ENCODE peak calls at places on chromosomes 13 and 19, in five cellular contexts. U is AG10803, T is ovary, L is SK-N-SH, H is Karpas-422. S is an unnamed sample.

GRCh38 chr19:39997595-39998216 is 846 bp downstream of the ZNF546 start:
- DNase-seq in L (peak), H (no peak), T (no peak), U (peak), S (no peak)

GRCh38 chr13:91776650-91777193 is 378.3 kb downstream of the GPC5 start:
- DNase-seq in T (no peak), L (no peak), U (no peak), H (no peak), S (no peak)

GRCh38 chr19:55152017-55152416 is 3.0 kb upstream of the TNNT1 start:
- DNase-seq in L (no peak), U (no peak), T (no peak), H (peak), S (no peak)

GRCh38 chr13:37364024-37364423 is 234.5 kb downstream of the POSTN start:
- DNase-seq in L (no peak), H (no peak), T (no peak), U (peak), S (peak)

GRCh38 chr19:35318679-35319448 is 10.1 kb upstream of the CD22 start:
- DNase-seq in U (peak), T (peak), H (no peak), L (no peak), S (no peak)

GRCh38 chr13:41621716-41622508 is 164.6 kb downstream of the RGCC start:
- DNase-seq in H (no peak), T (no peak), L (no peak), U (peak), S (no peak)

GRCh38 chr19:2600914-2601870 is 101.3 kb downstream of the GNG7 start:
- DNase-seq in T (no peak), U (no peak), H (peak), L (no peak), S (no peak)

GRCh38 chr19:27716922-27717321 is 1496.0 kb downstream of the UQCRFS1 start:
- DNase-seq in L (no peak), U (no peak), H (no peak), T (no peak), S (no peak)

GRCh38 chr19:38081547-38082255 is 142.3 kb downstream of the DPF1 start:
- DNase-seq in T (no peak), H (no peak), L (no peak), U (no peak), S (no peak)

GRCh38 chr19:17450264-17451075 is 2.0 kb upstream of the TMEM221 start:
- DNase-seq in U (no peak), T (no peak), L (no peak), H (no peak), S (no peak)

GRCh38 chr13:33815011-33815550 is 2.9 kb upstream of the RFC3 start:
- DNase-seq in T (no peak), U (no peak), H (no peak), L (no peak), S (no peak)

GRCh38 chr13:60111726-60112125 is 52.0 kb downstream of the DIAPH3 start:
- DNase-seq in H (no peak), T (no peak), L (no peak), U (peak), S (no peak)

GRCh38 chr13:71876648-71877279 is 9.8 kb upstream of the DACH1 start:
- DNase-seq in L (no peak), T (no peak), H (no peak), U (no peak), S (no peak)

GRCh38 chr19:45370410-45371204 is at the start of gene ERCC2:
- DNase-seq in L (peak), U (peak), T (peak), H (peak), S (peak)

GRCh38 chr13:25352230-25352629 is 19.5 kb upstream of the ATP8A2 start:
- DNase-seq in T (no peak), H (no peak), U (no peak), L (peak), S (no peak)

GRCh38 chr13:51057931-51058330 is 53.1 kb downstream of the C13orf42 start:
- DNase-seq in T (no peak), L (no peak), U (no peak), H (no peak), S (no peak)

GRCh38 chr19:35029737-35030256 is 473 bp upstream of the SCN1B start:
- DNase-seq in T (no peak), L (peak), U (no peak), H (no peak), S (no peak)

GRCh38 chr19:41427647-41428480 is 690 bp upstream of the B3GNT8 start:
- DNase-seq in T (peak), L (peak), H (peak), U (peak), S (no peak)

GRCh38 chr13:93690139-93690538 is 463.5 kb downstream of the GPC6 start:
- DNase-seq in T (no peak), H (no peak), U (peak), L (no peak), S (peak)

GRCh38 chr13:55816976-55817601 is 1323.6 kb upstream of the PRR20A start:
- DNase-seq in H (no peak), T (no peak), L (no peak), U (no peak), S (no peak)

GRCh38 chr19:56153507-56153906 is 12.4 kb downstream of the ZNF444 start:
- DNase-seq in L (no peak), H (no peak), U (no peak), T (no peak), S (no peak)

GRCh38 chr13:21475115-21475514 is 16.0 kb upstream of the ZDHHC20 start:
- DNase-seq in H (no peak), U (no peak), T (no peak), L (no peak), S (no peak)

GRCh38 chr13:21481359-21481758 is 22.3 kb upstream of the ZDHHC20 start:
- DNase-seq in U (peak), H (no peak), T (no peak), L (peak), S (no peak)

GRCh38 chr13:21478881-21479808 is 20.0 kb upstream of the ZDHHC20 start:
- DNase-seq in H (peak), L (peak), T (peak), U (peak), S (peak)

GRCh38 chr13:21476893-21477472 is 17.9 kb upstream of the ZDHHC20 start:
- DNase-seq in H (peak), T (peak), L (peak), U (peak), S (peak)
- H3K4me3 ChIP-seq in H (peak), T (peak), L (peak), U (peak), S (peak)

GRCh38 chr13:24308488-24309020 is 826 bp upstream of the C1QTNF9 start:
- DNase-seq in U (no peak), H (no peak), T (no peak), L (no peak), S (no peak)
- H3K4me3 ChIP-seq in U (no peak), H (no peak), T (no peak), L (no peak), S (no peak)

GRCh38 chr19:50568321-50569022 is at the start of gene LRRC4B:
- DNase-seq in T (peak), L (peak), H (no peak), U (no peak), S (no peak)

GRCh38 chr19:50565984-50566903 is 2.0 kb downstream of the LRRC4B start:
- DNase-seq in H (no peak), T (no peak), L (no peak), U (no peak), S (no peak)

GRCh38 chr19:50567052-50567841 is 988 bp downstream of the LRRC4B start:
- DNase-seq in L (peak), U (no peak), H (no peak), T (no peak), S (no peak)

GRCh38 chr19:50569023-50569697 is 925 bp upstream of the LRRC4B start:
- DNase-seq in L (no peak), T (no peak), U (no peak), H (no peak), S (no peak)

GRCh38 chr19:50567882-50568281 is 353 bp downstream of the LRRC4B start:
- DNase-seq in L (peak), U (no peak), T (no peak), H (no peak), S (no peak)
- H3K4me3 ChIP-seq in L (peak), U (no peak), T (peak), H (no peak), S (no peak)

GRCh38 chr13:113393572-113394503 is 29.9 kb upstream of the GRTP1 start:
- DNase-seq in H (peak), L (no peak), T (peak), U (peak), S (peak)

GRCh38 chr13:113387396-113387795 is 23.5 kb upstream of the GRTP1 start:
- DNase-seq in L (no peak), H (no peak), U (no peak), T (no peak), S (no peak)

GRCh38 chr13:113393226-113393571 is 29.3 kb upstream of the GRTP1 start:
- DNase-seq in T (no peak), U (no peak), H (no peak), L (no peak), S (no peak)

GRCh38 chr13:113390874-113391497 is 27.1 kb upstream of the GRTP1 start:
- DNase-seq in U (no peak), H (no peak), T (no peak), L (peak), S (no peak)
- H3K4me3 ChIP-seq in U (no peak), H (no peak), T (no peak), L (no peak), S (no peak)

DNA sequence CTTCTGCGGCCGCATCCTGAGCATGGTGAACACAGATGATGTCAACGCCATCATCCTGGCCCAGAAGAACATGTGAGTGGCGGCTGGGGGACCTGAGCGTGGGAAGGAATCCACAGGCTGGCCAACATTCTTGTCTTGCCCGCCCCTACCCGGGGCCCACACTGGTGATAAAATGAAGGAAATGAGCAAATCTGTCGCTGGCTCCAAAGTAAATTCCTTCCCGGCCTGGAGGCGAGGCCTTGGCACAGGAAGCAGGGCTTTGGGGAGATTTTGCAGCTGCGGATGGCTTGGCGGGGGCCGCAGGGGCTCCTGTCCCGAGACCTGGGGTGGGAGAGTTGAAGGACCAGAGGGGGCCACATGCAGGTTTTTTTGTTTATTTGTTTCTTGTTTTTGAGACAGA is 4.4 kb downstream of the KXD1 start:
- DNase-seq in U (peak), L (no peak), T (no peak), H (peak), S (no peak)
- H3K4me3 ChIP-seq in U (no peak), L (no peak), T (no peak), H (no peak), S (no peak)

GRCh38 chr13:87057807-87058520 is 613.2 kb upstream of the SLITRK5 start:
- DNase-seq in U (no peak), H (no peak), L (no peak), T (no peak), S (no peak)
- H3K4me3 ChIP-seq in U (no peak), H (no peak), L (no peak), T (no peak), S (no peak)